ENCODE peak calls at places on chromosomes 13 and 19, in seven cellular contexts. One of them, this sample, is unnamed.

GRCh38 chr13:44918323-44919102 is 70.8 kb downstream of the NUFIP1 start:
- DNase-seq in NCI-H345: peak
- DNase-seq in fibroblast of lung: peak
- DNase-seq in stimulated activated CD8-positive, alpha-beta memory T cell treated with anti-CD3 and anti-CD28 coated beads, Interleukin-2, amount 100 ng/mL, for 1 hour: peak
- DNase-seq in foreskin fibroblast: peak
- DNase-seq in NT2/D1: peak
- DNase-seq in NCI-H1436: peak
- DNase-seq in this sample: peak

GRCh38 chr19:31270897-31271568 is 78.2 kb downstream of the TSHZ3 start:
- DNase-seq in fibroblast of lung: peak
- DNase-seq in NT2/D1: no peak
- DNase-seq in stimulated activated CD8-positive, alpha-beta memory T cell treated with anti-CD3 and anti-CD28 coated beads, Interleukin-2, amount 100 ng/mL, for 1 hour: no peak
- DNase-seq in foreskin fibroblast: no peak
- DNase-seq in NCI-H1436: no peak
- DNase-seq in NCI-H345: no peak
- DNase-seq in this sample: no peak

GRCh38 chr19:12574036-12574435 is 22.8 kb upstream of the ZNF564 start:
- DNase-seq in fibroblast of lung: no peak
- DNase-seq in stimulated activated CD8-positive, alpha-beta memory T cell treated with anti-CD3 and anti-CD28 coated beads, Interleukin-2, amount 100 ng/mL, for 1 hour: no peak
- DNase-seq in NT2/D1: no peak
- DNase-seq in NCI-H1436: no peak
- DNase-seq in foreskin fibroblast: no peak
- DNase-seq in NCI-H345: no peak
- DNase-seq in this sample: no peak

GRCh38 chr19:46753420-46754155 is 7.3 kb upstream of the STRN4 start:
- DNase-seq in foreskin fibroblast: no peak
- DNase-seq in stimulated activated CD8-positive, alpha-beta memory T cell treated with anti-CD3 and anti-CD28 coated beads, Interleukin-2, amount 100 ng/mL, for 1 hour: no peak
- DNase-seq in NCI-H1436: peak
- DNase-seq in NT2/D1: no peak
- DNase-seq in fibroblast of lung: no peak
- DNase-seq in NCI-H345: peak
- DNase-seq in this sample: no peak

GRCh38 chr13:98267080-98267912 is 90.2 kb upstream of the RNF113B start:
- DNase-seq in stimulated activated CD8-positive, alpha-beta memory T cell treated with anti-CD3 and anti-CD28 coated beads, Interleukin-2, amount 100 ng/mL, for 1 hour: no peak
- DNase-seq in NT2/D1: no peak
- DNase-seq in fibroblast of lung: peak
- DNase-seq in NCI-H1436: no peak
- DNase-seq in NCI-H345: no peak
- DNase-seq in foreskin fibroblast: no peak
- DNase-seq in this sample: peak

GRCh38 chr13:44576396-44577235 is 486 bp upstream of the TSC22D1 start:
- DNase-seq in NCI-H345: peak
- DNase-seq in NT2/D1: no peak
- DNase-seq in stimulated activated CD8-positive, alpha-beta memory T cell treated with anti-CD3 and anti-CD28 coated beads, Interleukin-2, amount 100 ng/mL, for 1 hour: no peak
- DNase-seq in NCI-H1436: no peak
- DNase-seq in fibroblast of lung: no peak
- DNase-seq in foreskin fibroblast: no peak
- DNase-seq in this sample: peak

GRCh38 chr19:11781295-11782057 is 14.7 kb downstream of the ZNF441 start:
- DNase-seq in stimulated activated CD8-positive, alpha-beta memory T cell treated with anti-CD3 and anti-CD28 coated beads, Interleukin-2, amount 100 ng/mL, for 1 hour: no peak
- DNase-seq in foreskin fibroblast: no peak
- DNase-seq in NT2/D1: no peak
- DNase-seq in fibroblast of lung: peak
- DNase-seq in NCI-H345: no peak
- DNase-seq in NCI-H1436: no peak
- DNase-seq in this sample: peak

GRCh38 chr13:75202981-75203380 is 279.0 kb downstream of the TBC1D4 start:
- DNase-seq in stimulated activated CD8-positive, alpha-beta memory T cell treated with anti-CD3 and anti-CD28 coated beads, Interleukin-2, amount 100 ng/mL, for 1 hour: no peak
- DNase-seq in NCI-H345: no peak
- DNase-seq in NT2/D1: no peak
- DNase-seq in fibroblast of lung: no peak
- DNase-seq in foreskin fibroblast: no peak
- DNase-seq in NCI-H1436: no peak
- DNase-seq in this sample: no peak

GRCh38 chr19:5138606-5139594 is 170.0 kb downstream of the KDM4B start:
- DNase-seq in fibroblast of lung: peak
- DNase-seq in NCI-H1436: no peak
- DNase-seq in NCI-H345: no peak
- DNase-seq in stimulated activated CD8-positive, alpha-beta memory T cell treated with anti-CD3 and anti-CD28 coated beads, Interleukin-2, amount 100 ng/mL, for 1 hour: peak
- DNase-seq in foreskin fibroblast: peak
- DNase-seq in NT2/D1: no peak
- DNase-seq in this sample: peak

GRCh38 chr19:55703790-55704215 is 28.8 kb downstream of the EPN1 start:
- DNase-seq in NCI-H1436: no peak
- DNase-seq in NT2/D1: peak
- DNase-seq in fibroblast of lung: peak
- DNase-seq in NCI-H345: no peak
- DNase-seq in foreskin fibroblast: peak
- DNase-seq in stimulated activated CD8-positive, alpha-beta memory T cell treated with anti-CD3 and anti-CD28 coated beads, Interleukin-2, amount 100 ng/mL, for 1 hour: peak
- DNase-seq in this sample: peak

GRCh38 chr13:79435549-79435948 is 29.5 kb upstream of the RBM26 start:
- DNase-seq in stimulated activated CD8-positive, alpha-beta memory T cell treated with anti-CD3 and anti-CD28 coated beads, Interleukin-2, amount 100 ng/mL, for 1 hour: no peak
- DNase-seq in foreskin fibroblast: peak
- DNase-seq in NCI-H1436: no peak
- DNase-seq in NCI-H345: no peak
- DNase-seq in fibroblast of lung: peak
- DNase-seq in NT2/D1: no peak
- DNase-seq in this sample: peak

GRCh38 chr19:2724148-2724557 is 3.0 kb upstream of the DIRAS1 start:
- DNase-seq in NCI-H1436: no peak
- DNase-seq in foreskin fibroblast: no peak
- DNase-seq in stimulated activated CD8-positive, alpha-beta memory T cell treated with anti-CD3 and anti-CD28 coated beads, Interleukin-2, amount 100 ng/mL, for 1 hour: no peak
- DNase-seq in fibroblast of lung: no peak
- DNase-seq in NT2/D1: no peak
- DNase-seq in NCI-H345: no peak
- DNase-seq in this sample: no peak

GRCh38 chr19:45144431-45145269 is 16.1 kb downstream of the NKPD1 start:
- DNase-seq in foreskin fibroblast: no peak
- DNase-seq in NCI-H345: no peak
- DNase-seq in NT2/D1: no peak
- DNase-seq in stimulated activated CD8-positive, alpha-beta memory T cell treated with anti-CD3 and anti-CD28 coated beads, Interleukin-2, amount 100 ng/mL, for 1 hour: no peak
- DNase-seq in NCI-H1436: no peak
- DNase-seq in fibroblast of lung: no peak
- DNase-seq in this sample: no peak

GRCh38 chr13:44436589-44437337 is 63.1 kb downstream of the SERP2 start:
- DNase-seq in stimulated activated CD8-positive, alpha-beta memory T cell treated with anti-CD3 and anti-CD28 coated beads, Interleukin-2, amount 100 ng/mL, for 1 hour: no peak
- DNase-seq in foreskin fibroblast: peak
- DNase-seq in NT2/D1: peak
- DNase-seq in fibroblast of lung: peak
- DNase-seq in NCI-H345: peak
- DNase-seq in NCI-H1436: peak
- DNase-seq in this sample: peak

GRCh38 chr13:51995677-51996551 is 15.3 kb downstream of the ATP7B start:
- DNase-seq in NT2/D1: no peak
- DNase-seq in foreskin fibroblast: no peak
- DNase-seq in NCI-H345: no peak
- DNase-seq in NCI-H1436: no peak
- DNase-seq in stimulated activated CD8-positive, alpha-beta memory T cell treated with anti-CD3 and anti-CD28 coated beads, Interleukin-2, amount 100 ng/mL, for 1 hour: no peak
- DNase-seq in fibroblast of lung: peak
- DNase-seq in this sample: no peak

GRCh38 chr13:89628567-89628966 is 1718.9 kb upstream of the MIR17HG start:
- DNase-seq in stimulated activated CD8-positive, alpha-beta memory T cell treated with anti-CD3 and anti-CD28 coated beads, Interleukin-2, amount 100 ng/mL, for 1 hour: no peak
- DNase-seq in NT2/D1: no peak
- DNase-seq in NCI-H345: no peak
- DNase-seq in NCI-H1436: no peak
- DNase-seq in foreskin fibroblast: no peak
- DNase-seq in fibroblast of lung: no peak
- DNase-seq in this sample: no peak

GRCh38 chr13:23202383-23202782 is 21.6 kb downstream of the SGCG start:
- DNase-seq in NCI-H1436: no peak
- DNase-seq in stimulated activated CD8-positive, alpha-beta memory T cell treated with anti-CD3 and anti-CD28 coated beads, Interleukin-2, amount 100 ng/mL, for 1 hour: no peak
- DNase-seq in foreskin fibroblast: no peak
- DNase-seq in NT2/D1: no peak
- DNase-seq in NCI-H345: no peak
- DNase-seq in fibroblast of lung: peak
- DNase-seq in this sample: no peak

GRCh38 chr19:31220540-31220939 is 128.7 kb downstream of the TSHZ3 start:
- DNase-seq in NCI-H345: no peak
- DNase-seq in stimulated activated CD8-positive, alpha-beta memory T cell treated with anti-CD3 and anti-CD28 coated beads, Interleukin-2, amount 100 ng/mL, for 1 hour: no peak
- DNase-seq in fibroblast of lung: no peak
- DNase-seq in NT2/D1: peak
- DNase-seq in NCI-H1436: no peak
- DNase-seq in foreskin fibroblast: no peak
- DNase-seq in this sample: no peak

GRCh38 chr13:32432856-32433255 is 4.9 kb upstream of the N4BP2L1 start:
- DNase-seq in NT2/D1: no peak
- DNase-seq in stimulated activated CD8-positive, alpha-beta memory T cell treated with anti-CD3 and anti-CD28 coated beads, Interleukin-2, amount 100 ng/mL, for 1 hour: no peak
- DNase-seq in NCI-H345: no peak
- DNase-seq in NCI-H1436: no peak
- DNase-seq in foreskin fibroblast: no peak
- DNase-seq in fibroblast of lung: no peak
- DNase-seq in this sample: no peak

GRCh38 chr19:38527466-38528136 is 90.2 kb downstream of the MAP4K1 start:
- DNase-seq in stimulated activated CD8-positive, alpha-beta memory T cell treated with anti-CD3 and anti-CD28 coated beads, Interleukin-2, amount 100 ng/mL, for 1 hour: no peak
- DNase-seq in fibroblast of lung: no peak
- DNase-seq in NT2/D1: no peak
- DNase-seq in NCI-H345: no peak
- DNase-seq in NCI-H1436: no peak
- DNase-seq in foreskin fibroblast: no peak
- DNase-seq in this sample: no peak

GRCh38 chr13:37615271-37615670 is 16.7 kb upstream of the POSTN start:
- DNase-seq in NCI-H345: no peak
- DNase-seq in fibroblast of lung: peak
- DNase-seq in foreskin fibroblast: no peak
- DNase-seq in stimulated activated CD8-positive, alpha-beta memory T cell treated with anti-CD3 and anti-CD28 coated beads, Interleukin-2, amount 100 ng/mL, for 1 hour: no peak
- DNase-seq in NCI-H1436: no peak
- DNase-seq in NT2/D1: no peak
- DNase-seq in this sample: no peak

GRCh38 chr13:32660227-32660626 is 74.0 kb downstream of the PDS5B start:
- DNase-seq in NCI-H1436: no peak
- DNase-seq in foreskin fibroblast: no peak
- DNase-seq in fibroblast of lung: peak
- DNase-seq in stimulated activated CD8-positive, alpha-beta memory T cell treated with anti-CD3 and anti-CD28 coated beads, Interleukin-2, amount 100 ng/mL, for 1 hour: no peak
- DNase-seq in NCI-H345: no peak
- DNase-seq in NT2/D1: no peak
- DNase-seq in this sample: no peak

This sample was measured in trophoblast cell.